ENCODE peak calls at places on chromosome 22, in four cellular contexts. U, P, L and B are unnamed samples.
A peak's percentile ranks its signal among the peaks of the same experiment; 100 is the strongest.

GRCh38 chr22:36010913-36011312 is 17.7 kb downstream of the RBFOX2 start:
- DNase-seq in U (no peak), P (no peak), L (peak; percentile 90), B (no peak)

GRCh38 chr22:37502342-37503182 is 16.4 kb upstream of the MFNG start:
- DNase-seq in U (no peak), P (peak; percentile 94), L (no peak), B (peak; percentile 78)

GRCh38 chr22:50282361-50283144 is 12.4 kb upstream of the MAPK11 start:
- DNase-seq in U (no peak), P (peak; percentile 76), L (peak; percentile 48), B (peak; percentile 61)

GRCh38 chr22:44668190-44668885 is 33.7 kb upstream of the PRR5 start:
- DNase-seq in U (no peak), P (no peak), L (no peak), B (no peak)

GRCh38 chr22:48823941-48824340 is 1003.7 kb downstream of the BRD1 start:
- DNase-seq in U (no peak), P (peak; percentile 27), L (no peak), B (no peak)

GRCh38 chr22:18909556-18909955 is 3.4 kb downstream of the DGCR6 start:
- DNase-seq in U (no peak), P (peak; percentile 39), L (no peak), B (no peak)

GRCh38 chr22:18091916-18092526 is 14.2 kb downstream of the PEX26 start:
- DNase-seq in U (peak; percentile 71), P (peak; percentile 89), L (peak; percentile 68), B (no peak)

GRCh38 chr22:43187171-43188099 is 501 bp upstream of the TTLL12 start:
- DNase-seq in U (peak; percentile 99), P (peak; percentile 98), L (peak; percentile 94), B (peak; percentile 98)

GRCh38 chr22:39220450-39220849 is 24.3 kb downstream of the PDGFB start:
- DNase-seq in U (no peak), P (no peak), L (no peak), B (no peak)

GRCh38 chr22:49519117-49519737 is 308.4 kb downstream of the BRD1 start:
- DNase-seq in U (no peak), P (no peak), L (no peak), B (no peak)

GRCh38 chr22:50148166-50148500 is 22.4 kb upstream of the PANX2 start:
- DNase-seq in U (no peak), P (no peak), L (no peak), B (no peak)

GRCh38 chr22:37660709-37661045 is 2.2 kb downstream of the PDXP start:
- DNase-seq in U (no peak), P (no peak), L (no peak), B (no peak)

GRCh38 chr22:39527481-39527961 is 5.0 kb downstream of the RPS19BP1 start:
- DNase-seq in U (no peak), P (peak; percentile 84), L (no peak), B (peak; percentile 62)

GRCh38 chr22:29037340-29037932 is 24.2 kb downstream of the C22orf31 start:
- DNase-seq in U (no peak), P (no peak), L (no peak), B (no peak)

GRCh38 chr22:29031236-29031982 is 30.2 kb downstream of the C22orf31 start:
- DNase-seq in U (no peak), P (peak; percentile 62), L (peak; percentile 95), B (peak; percentile 90)

GRCh38 chr22:49047461-49047860 is 780.2 kb downstream of the BRD1 start:
- DNase-seq in U (no peak), P (no peak), L (no peak), B (no peak)

GRCh38 chr22:42844756-42845155 is 12.3 kb downstream of the ARFGAP3 start:
- DNase-seq in U (no peak), P (peak; percentile 46), L (peak; percentile 46), B (peak; percentile 31)

GRCh38 chr22:22386602-22387385 is 121.7 kb downstream of the ZNF280B start:
- DNase-seq in U (no peak), P (no peak), L (no peak), B (no peak)

GRCh38 chr22:46057762-46058420 is 80.9 kb upstream of the WNT7B start:
- DNase-seq in U (no peak), P (peak; percentile 78), L (peak; percentile 74), B (no peak)